ENCODE peak calls at places on chromosomes 5 and 9, in five cellular contexts. T is heart right ventricle, Z is H54, I is body of pancreas, F is mucosa of gallbladder. N is an unnamed sample.
A peak's percentile ranks its signal among the peaks of the same experiment; 100 is the strongest.

GRCh38 chr5:92927291-92927778 is 653.7 kb downstream of the NR2F1-AS1 start:
- DNase-seq in I (no peak), Z (no peak), T (no peak), F (peak; percentile 62), N (no peak)

GRCh38 chr9:91655215-91655614 is 231.6 kb upstream of the NFIL3 start:
- DNase-seq in F (no peak), T (no peak), Z (no peak), I (no peak), N (no peak)

GRCh38 chr5:38598994-38599611 is 42.7 kb upstream of the LIFR start:
- DNase-seq in Z (peak; percentile 60), F (no peak), I (no peak), T (no peak), N (no peak)

GRCh38 chr9:114884787-114885452 is 45.5 kb downstream of the TNFSF8 start:
- DNase-seq in I (peak; percentile 22), T (no peak), F (peak; percentile 83), Z (no peak), N (no peak)

GRCh38 chr5:141521244-141521781 is 32.4 kb downstream of the PCDHGC5 start:
- DNase-seq in F (peak; percentile 74), T (peak; percentile 80), Z (peak; percentile 73), I (no peak), N (peak; percentile 86)

GRCh38 chr5:159936686-159937329 is 20.5 kb downstream of the ADRA1B start:
- DNase-seq in Z (no peak), T (no peak), F (no peak), I (no peak), N (peak; percentile 33)

GRCh38 chr5:71882826-71883744 is 164.0 kb downstream of the CARTPT start:
- DNase-seq in Z (peak; percentile 19), T (no peak), I (no peak), F (no peak), N (no peak)

GRCh38 chr5:68803881-68804319 is 289.9 kb upstream of the SLC30A5 start:
- DNase-seq in Z (no peak), F (no peak), I (no peak), T (no peak), N (no peak)

GRCh38 chr9:36632892-36633291 is 60.2 kb downstream of the MELK start:
- DNase-seq in F (no peak), Z (no peak), T (no peak), I (no peak), N (no peak)

GRCh38 chr5:74107899-74108298 is 481.9 kb downstream of the ARHGEF28 start:
- DNase-seq in F (no peak), Z (no peak), T (no peak), I (no peak), N (peak; percentile 61)

GRCh38 chr9:32378993-32379729 is 5.3 kb upstream of the ACO1 start:
- DNase-seq in Z (peak; percentile 27), T (peak; percentile 47), I (peak; percentile 39), F (peak; percentile 50), N (peak; percentile 46)

GRCh38 chr9:87615547-87616148 is 110.3 kb upstream of the CTSL start:
- DNase-seq in I (no peak), T (no peak), Z (no peak), F (no peak), N (no peak)

GRCh38 chr5:55982957-55983381 is 11.8 kb downstream of the IL6ST start:
- DNase-seq in Z (no peak), F (no peak), T (no peak), I (no peak), N (no peak)

GRCh38 chr5:42636425-42636824 is 120.2 kb upstream of the CCDC152 start:
- DNase-seq in T (no peak), I (no peak), F (no peak), Z (no peak), N (no peak)

GRCh38 chr5:55902696-55903095 is 51.5 kb downstream of the IL31RA start:
- DNase-seq in I (no peak), T (no peak), Z (peak; percentile 24), F (no peak), N (no peak)

GRCh38 chr5:149030392-149030791 is 32.5 kb downstream of the SH3TC2 start:
- DNase-seq in F (no peak), Z (no peak), T (no peak), I (no peak), N (no peak)

GRCh38 chr5:1187950-1188334 is 13.5 kb upstream of the SLC6A19 start:
- DNase-seq in I (no peak), Z (no peak), T (no peak), F (no peak), N (no peak)

GRCh38 chr9:93093449-93094293 is 2.3 kb upstream of the CARD19 start:
- DNase-seq in F (no peak), Z (no peak), T (no peak), I (no peak), N (no peak)

GRCh38 chr5:85278193-85278592 is 893.5 kb upstream of the EDIL3 start:
- DNase-seq in F (no peak), T (no peak), Z (no peak), I (no peak), N (no peak)

GRCh38 chr5:155605898-155606297 is 592.3 kb downstream of the KIF4B start:
- DNase-seq in Z (no peak), T (no peak), F (no peak), I (no peak), N (no peak)

GRCh38 chr5:172051643-172052362 is 45.4 kb upstream of the FBXW11 start:
- DNase-seq in F (no peak), T (no peak), Z (no peak), I (no peak), N (peak; percentile 82)

GRCh38 chr5:165834922-165835321 is 2329.5 kb downstream of the MAT2B start:
- DNase-seq in Z (no peak), F (no peak), T (no peak), I (no peak), N (no peak)

GRCh38 chr9:112665347-112665746 is 52.6 kb downstream of the INIP start:
- DNase-seq in I (no peak), F (no peak), T (no peak), Z (no peak), N (no peak)

GRCh38 chr9:115615821-115616665 is 498.1 kb upstream of the TNC start:
- DNase-seq in F (no peak), T (no peak), Z (peak; percentile 78), I (no peak), N (no peak)

GRCh38 chr9:84393266-84393905 is 52.8 kb upstream of the SLC28A3 start:
- DNase-seq in F (no peak), T (no peak), Z (no peak), I (no peak), N (no peak)

GRCh38 chr9:135608999-135609317 is 30.4 kb downstream of the GLT6D1 start:
- DNase-seq in T (no peak), I (no peak), F (peak; percentile 6), Z (no peak), N (no peak)